ENCODE peak calls at places on chromosomes 7 and 10, in ten cellular contexts. G, F, O, L, J, N, X, U, Q and S are unnamed samples.
A peak's percentile ranks its signal among the peaks of the same experiment; 100 is the strongest.

GRCh38 chr7:95066736-95067530 is 159.5 kb downstream of the PPP1R9A start:
- DNase-seq in G (peak; percentile 45), F (no peak), O (no peak), L (no peak), J (no peak), N (peak; percentile 66), X (peak; percentile 1), U (no peak), Q (no peak), S (no peak)

GRCh38 chr7:12731214-12731656 is 43.8 kb downstream of the ARL4A start:
- DNase-seq in G (no peak), F (peak; percentile 4), O (no peak), L (no peak), J (no peak), N (no peak), X (no peak), U (no peak), Q (no peak), S (no peak)

GRCh38 chr10:97399843-97400545 is 1.1 kb downstream of the RRP12 start:
- DNase-seq in G (no peak), F (peak; percentile 51), O (no peak), L (no peak), J (peak; percentile 32), N (no peak), X (peak; percentile 68), U (peak; percentile 32), Q (no peak), S (no peak)

GRCh38 chr10:133186416-133187090 is 26.5 kb downstream of the KNDC1 start:
- DNase-seq in G (no peak), F (no peak), O (no peak), L (no peak), J (no peak), N (no peak), X (no peak), U (peak; percentile 66), Q (no peak), S (no peak)

GRCh38 chr7:27202018-27202740 is 2.3 kb upstream of the HOXA13 start:
- DNase-seq in G (no peak), F (no peak), O (no peak), L (no peak), J (no peak), N (no peak), X (no peak), U (no peak), Q (no peak), S (no peak)

GRCh38 chr10:118844731-118845573 is 90.2 kb upstream of the CACUL1 start:
- DNase-seq in G (no peak), F (no peak), O (no peak), L (no peak), J (no peak), N (peak; percentile 54), X (no peak), U (no peak), Q (no peak), S (no peak)

GRCh38 chr10:127973810-127974311 is 67.0 kb downstream of the PTPRE start:
- DNase-seq in G (no peak), F (no peak), O (no peak), L (no peak), J (peak; percentile 52), N (no peak), X (no peak), U (peak; percentile 24), Q (no peak), S (no peak)

GRCh38 chr10:33519130-33519860 is 184.8 kb upstream of the NRP1 start:
- DNase-seq in G (no peak), F (no peak), O (no peak), L (no peak), J (no peak), N (peak; percentile 27), X (no peak), U (no peak), Q (no peak), S (no peak)

GRCh38 chr7:41060796-41061195 is 642.1 kb downstream of the INHBA start:
- DNase-seq in G (no peak), F (no peak), O (no peak), L (no peak), J (no peak), N (no peak), X (no peak), U (no peak), Q (no peak), S (no peak)

GRCh38 chr10:68826764-68827591 is at the start of gene STOX1:
- DNase-seq in G (peak; percentile 3), F (peak; percentile 63), O (peak; percentile 63), L (no peak), J (peak; percentile 91), N (peak; percentile 24), X (peak; percentile 66), U (peak; percentile 83), Q (peak; percentile 44), S (peak; percentile 17)

GRCh38 chr10:90846746-90847145 is 11.1 kb downstream of the HTR7 start:
- DNase-seq in G (no peak), F (no peak), O (no peak), L (no peak), J (no peak), N (no peak), X (no peak), U (no peak), Q (no peak), S (no peak)

GRCh38 chr7:80699030-80699638 is 60.7 kb downstream of the CD36 start:
- DNase-seq in G (no peak), F (no peak), O (peak; percentile 68), L (peak; percentile 61), J (peak; percentile 58), N (peak; percentile 57), X (peak; percentile 17), U (peak; percentile 8), Q (peak; percentile 51), S (no peak)

GRCh38 chr10:22133640-22134624 is 83.9 kb downstream of the EBLN1 start:
- DNase-seq in G (no peak), F (no peak), O (no peak), L (no peak), J (no peak), N (no peak), X (no peak), U (no peak), Q (no peak), S (no peak)

GRCh38 chr7:48246073-48246472 is 74.8 kb downstream of the ABCA13 start:
- DNase-seq in G (no peak), F (no peak), O (no peak), L (no peak), J (no peak), N (no peak), X (no peak), U (no peak), Q (no peak), S (no peak)

GRCh38 chr7:13130321-13130720 is 442.9 kb downstream of the ARL4A start:
- DNase-seq in G (no peak), F (no peak), O (no peak), L (no peak), J (no peak), N (no peak), X (no peak), U (no peak), Q (no peak), S (no peak)

GRCh38 chr7:117072620-117073118 is 119.4 kb downstream of the ST7 start:
- DNase-seq in G (peak; percentile 45), F (no peak), O (peak; percentile 96), L (no peak), J (peak; percentile 52), N (no peak), X (no peak), U (no peak), Q (no peak), S (no peak)

GRCh38 chr10:22058195-22058594 is 54.7 kb upstream of the DNAJC1 start:
- DNase-seq in G (no peak), F (no peak), O (no peak), L (no peak), J (no peak), N (no peak), X (no peak), U (no peak), Q (no peak), S (no peak)

GRCh38 chr10:20156511-20156910 is 340.3 kb downstream of the PLXDC2 start:
- DNase-seq in G (no peak), F (no peak), O (no peak), L (no peak), J (no peak), N (no peak), X (no peak), U (no peak), Q (no peak), S (no peak)

GRCh38 chr10:47402681-47403301 is 18.7 kb upstream of the ZNF488 start:
- DNase-seq in G (peak; percentile 33), F (no peak), O (no peak), L (peak; percentile 79), J (peak; percentile 29), N (peak; percentile 72), X (peak; percentile 71), U (no peak), Q (no peak), S (no peak)

GRCh38 chr10:100209303-100209702 is 20.1 kb downstream of the CHUK start:
- DNase-seq in G (no peak), F (no peak), O (no peak), L (no peak), J (no peak), N (no peak), X (peak; percentile 10), U (no peak), Q (no peak), S (no peak)

GRCh38 chr10:112721080-112721698 is 228.9 kb upstream of the TCF7L2 start:
- DNase-seq in G (no peak), F (peak; percentile 6), O (no peak), L (peak; percentile 9), J (peak; percentile 55), N (peak; percentile 59), X (peak; percentile 21), U (peak; percentile 7), Q (peak; percentile 28), S (no peak)

GRCh38 chr7:78164459-78164858 is 365.9 kb downstream of the PHTF2 start:
- DNase-seq in G (no peak), F (no peak), O (no peak), L (no peak), J (no peak), N (no peak), X (no peak), U (no peak), Q (no peak), S (no peak)

GRCh38 chr10:129851941-129852650 is 112.0 kb downstream of the EBF3 start:
- DNase-seq in G (no peak), F (no peak), O (no peak), L (no peak), J (no peak), N (no peak), X (no peak), U (no peak), Q (no peak), S (no peak)

GRCh38 chr7:87047-87446 is 105.3 kb upstream of the FAM20C start:
- DNase-seq in G (no peak), F (no peak), O (no peak), L (no peak), J (peak; percentile 1), N (no peak), X (no peak), U (no peak), Q (no peak), S (no peak)